ENCODE peak calls at places on chromosomes 7 and 10, in four cellular contexts. One of them, this sample, is unnamed.

GRCh38 chr10:1655367-1655766 is 82.0 kb downstream of the ADARB2 start:
- DNase-seq in nephron progenitor cell: no peak
- DNase-seq in colonic mucosa: no peak
- DNase-seq in dorsolateral prefrontal cortex: no peak
- DNase-seq in this sample: no peak

GRCh38 chr7:66250711-66251110 is 45.6 kb downstream of the TPST1 start:
- DNase-seq in nephron progenitor cell: no peak
- DNase-seq in colonic mucosa: no peak
- DNase-seq in dorsolateral prefrontal cortex: no peak
- DNase-seq in this sample: no peak

GRCh38 chr7:129108583-129108982 is 35.9 kb upstream of the TSPAN33 start:
- DNase-seq in nephron progenitor cell: no peak
- DNase-seq in colonic mucosa: no peak
- DNase-seq in dorsolateral prefrontal cortex: no peak
- DNase-seq in this sample: no peak

GRCh38 chr10:75505840-75506506 is 74.5 kb downstream of the LRMDA start:
- DNase-seq in nephron progenitor cell: no peak
- DNase-seq in colonic mucosa: no peak
- DNase-seq in dorsolateral prefrontal cortex: no peak
- DNase-seq in this sample: no peak

GRCh38 chr7:48089415-48089975 is 430 bp downstream of the UPP1 start:
- DNase-seq in nephron progenitor cell: peak
- DNase-seq in colonic mucosa: peak
- DNase-seq in dorsolateral prefrontal cortex: no peak
- DNase-seq in this sample: peak

GRCh38 chr7:50349963-50350944 is 45.7 kb downstream of the IKZF1 start:
- DNase-seq in nephron progenitor cell: no peak
- DNase-seq in colonic mucosa: no peak
- DNase-seq in dorsolateral prefrontal cortex: no peak
- DNase-seq in this sample: no peak

GRCh38 chr7:129831424-129832058 is 121.2 kb downstream of the UBE2H start:
- DNase-seq in nephron progenitor cell: no peak
- DNase-seq in colonic mucosa: no peak
- DNase-seq in dorsolateral prefrontal cortex: no peak
- DNase-seq in this sample: no peak

GRCh38 chr10:74231375-74231774 is 80.4 kb downstream of the ADK start:
- DNase-seq in nephron progenitor cell: no peak
- DNase-seq in colonic mucosa: no peak
- DNase-seq in dorsolateral prefrontal cortex: no peak
- DNase-seq in this sample: no peak

GRCh38 chr10:131777921-131778320 is 122.9 kb upstream of the PPP2R2D start:
- DNase-seq in nephron progenitor cell: no peak
- DNase-seq in colonic mucosa: no peak
- DNase-seq in dorsolateral prefrontal cortex: no peak
- DNase-seq in this sample: no peak

GRCh38 chr10:119198438-119198837 is 8.9 kb upstream of the GRK5 start:
- DNase-seq in nephron progenitor cell: peak
- DNase-seq in colonic mucosa: no peak
- DNase-seq in dorsolateral prefrontal cortex: no peak
- DNase-seq in this sample: peak

GRCh38 chr10:35372329-35372728 is 36.0 kb downstream of the CCNY start:
- DNase-seq in nephron progenitor cell: no peak
- DNase-seq in colonic mucosa: no peak
- DNase-seq in dorsolateral prefrontal cortex: no peak
- DNase-seq in this sample: no peak

GRCh38 chr7:44797329-44798258 is 1.1 kb downstream of the PPIA start:
- DNase-seq in nephron progenitor cell: peak
- DNase-seq in colonic mucosa: peak
- DNase-seq in dorsolateral prefrontal cortex: peak
- DNase-seq in this sample: peak

GRCh38 chr7:55964261-55964801 is at the start of gene NIPSNAP2:
- DNase-seq in nephron progenitor cell: peak
- DNase-seq in colonic mucosa: peak
- DNase-seq in dorsolateral prefrontal cortex: peak
- DNase-seq in this sample: peak

GRCh38 chr7:1757601-1758000 is 87.5 kb downstream of the ELFN1 start:
- DNase-seq in nephron progenitor cell: no peak
- DNase-seq in colonic mucosa: no peak
- DNase-seq in dorsolateral prefrontal cortex: no peak
- DNase-seq in this sample: no peak

DNA sequence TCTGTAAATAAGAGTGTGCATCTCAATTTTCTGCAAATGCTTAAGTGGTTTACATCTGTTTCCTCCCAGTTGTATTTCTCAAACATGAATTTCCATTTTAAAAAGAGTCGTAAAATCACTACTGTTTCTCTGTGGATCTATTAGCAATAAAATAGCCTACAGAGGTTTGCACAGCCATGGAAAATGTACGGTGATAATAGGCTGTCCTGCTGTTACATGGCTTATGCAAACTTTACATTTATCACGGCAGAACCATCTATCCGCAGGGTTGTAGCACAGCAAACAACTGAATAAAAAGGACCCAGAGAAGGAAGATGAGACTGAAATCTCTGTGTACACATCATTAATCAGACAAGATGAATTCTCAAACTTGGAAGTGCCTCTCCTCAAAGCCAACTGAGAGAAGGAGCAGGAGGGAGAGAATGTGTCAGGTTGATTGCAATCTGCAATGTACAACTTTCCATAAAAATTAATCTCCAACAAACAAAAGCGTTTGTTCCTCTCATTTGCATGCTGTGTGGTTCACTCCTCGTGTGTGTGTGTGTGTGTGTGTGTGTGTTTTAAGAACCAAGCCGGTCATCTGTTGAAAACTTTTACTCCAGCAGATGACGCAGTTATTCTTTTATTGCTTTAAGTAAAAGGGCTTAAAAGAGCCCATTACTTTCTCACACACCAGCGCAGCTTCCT is 279.3 kb downstream of the SKAP2 start:
- DNase-seq in nephron progenitor cell: no peak
- DNase-seq in colonic mucosa: no peak
- DNase-seq in dorsolateral prefrontal cortex: no peak
- DNase-seq in this sample: no peak
- TF ChIP-seq CTCF in nephron progenitor cell: no peak
- TF ChIP-seq CTCF in colonic mucosa: no peak
- TF ChIP-seq CTCF in dorsolateral prefrontal cortex: no peak
- TF ChIP-seq CTCF in this sample: no peak

GRCh38 chr7:144596953-144597352 is 193.5 kb upstream of the NOBOX start:
- DNase-seq in nephron progenitor cell: no peak
- DNase-seq in colonic mucosa: no peak
- DNase-seq in dorsolateral prefrontal cortex: no peak
- DNase-seq in this sample: no peak
- TF ChIP-seq CTCF in nephron progenitor cell: no peak
- TF ChIP-seq CTCF in colonic mucosa: no peak
- TF ChIP-seq CTCF in dorsolateral prefrontal cortex: no peak
- TF ChIP-seq CTCF in this sample: no peak

GRCh38 chr7:149832332-149833041 is 5.7 kb upstream of the ZNF862 start:
- DNase-seq in nephron progenitor cell: no peak
- DNase-seq in colonic mucosa: no peak
- DNase-seq in dorsolateral prefrontal cortex: peak
- DNase-seq in this sample: no peak
- TF ChIP-seq CTCF in nephron progenitor cell: no peak
- TF ChIP-seq CTCF in colonic mucosa: no peak
- TF ChIP-seq CTCF in dorsolateral prefrontal cortex: no peak
- TF ChIP-seq CTCF in this sample: no peak

GRCh38 chr7:4140933-4141332 is 541.2 kb upstream of the FOXK1 start:
- DNase-seq in nephron progenitor cell: no peak
- DNase-seq in colonic mucosa: no peak
- DNase-seq in dorsolateral prefrontal cortex: no peak
- DNase-seq in this sample: no peak
- TF ChIP-seq CTCF in nephron progenitor cell: no peak
- TF ChIP-seq CTCF in colonic mucosa: no peak
- TF ChIP-seq CTCF in dorsolateral prefrontal cortex: no peak
- TF ChIP-seq CTCF in this sample: no peak

GRCh38 chr10:79071535-79071923 is 2.8 kb downstream of the ZMIZ1 start:
- DNase-seq in nephron progenitor cell: no peak
- DNase-seq in colonic mucosa: no peak
- DNase-seq in dorsolateral prefrontal cortex: no peak
- DNase-seq in this sample: no peak

GRCh38 chr10:79070091-79070610 is 1.4 kb downstream of the ZMIZ1 start:
- DNase-seq in nephron progenitor cell: peak
- DNase-seq in colonic mucosa: peak
- DNase-seq in dorsolateral prefrontal cortex: no peak
- DNase-seq in this sample: peak

GRCh38 chr10:79072041-79072441 is 3.3 kb downstream of the ZMIZ1 start:
- DNase-seq in nephron progenitor cell: no peak
- DNase-seq in colonic mucosa: no peak
- DNase-seq in dorsolateral prefrontal cortex: no peak
- DNase-seq in this sample: no peak

GRCh38 chr10:79069325-79070090 is 742 bp downstream of the ZMIZ1 start:
- DNase-seq in nephron progenitor cell: peak
- DNase-seq in colonic mucosa: peak
- DNase-seq in dorsolateral prefrontal cortex: no peak
- DNase-seq in this sample: peak

GRCh38 chr10:79070611-79071534 is 2.1 kb downstream of the ZMIZ1 start:
- DNase-seq in nephron progenitor cell: peak
- DNase-seq in colonic mucosa: peak
- DNase-seq in dorsolateral prefrontal cortex: peak
- DNase-seq in this sample: peak
- TF ChIP-seq CTCF in nephron progenitor cell: no peak
- TF ChIP-seq CTCF in colonic mucosa: no peak
- TF ChIP-seq CTCF in dorsolateral prefrontal cortex: no peak
- TF ChIP-seq CTCF in this sample: no peak